ENCODE peak calls at places on chromosomes 7 and 10, in seven cellular contexts. B is transverse colon, O is kidney epithelial cell, A is HCT116, D is breast epithelium, W is AG04450, T is colonic mucosa. S is an unnamed sample.

GRCh38 chr10:71797533-71798307 is 24.4 kb upstream of the VSIR start:
- DNase-seq in D (no peak), W (no peak), T (no peak), B (no peak), A (no peak), O (no peak), S (no peak)

GRCh38 chr7:112093409-112093808 is 112.8 kb downstream of the DOCK4 start:
- DNase-seq in A (no peak), O (no peak), T (no peak), W (no peak), D (no peak), B (no peak), S (no peak)

GRCh38 chr7:98238976-98239375 is 13.1 kb downstream of the TECPR1 start:
- DNase-seq in W (no peak), O (no peak), T (no peak), B (no peak), A (no peak), D (no peak), S (no peak)

GRCh38 chr7:98211221-98211675 is at the start of gene BHLHA15:
- DNase-seq in W (no peak), D (no peak), B (peak; percentile 81), T (peak; percentile 73), O (no peak), A (no peak), S (peak; percentile 75)

GRCh38 chr10:99621454-99622246 is 1.4 kb upstream of the SLC25A28 start:
- DNase-seq in O (no peak), B (no peak), D (no peak), W (no peak), A (no peak), T (no peak), S (no peak)

GRCh38 chr10:102222798-102223197 is 3.3 kb upstream of the ELOVL3 start:
- DNase-seq in W (no peak), A (no peak), B (no peak), D (no peak), O (no peak), T (no peak), S (no peak)

GRCh38 chr7:157707983-157708720 is 371.3 kb downstream of the DNAJB6 start:
- DNase-seq in W (no peak), A (no peak), O (no peak), T (no peak), D (no peak), B (peak; percentile 1), S (no peak)

GRCh38 chr7:153422291-153423189 is 629.7 kb upstream of the DPP6 start:
- DNase-seq in D (no peak), W (no peak), T (no peak), B (no peak), A (no peak), O (no peak), S (no peak)

GRCh38 chr10:124886195-124886594 is 55.7 kb upstream of the ZRANB1 start:
- DNase-seq in B (no peak), T (no peak), A (no peak), D (no peak), W (no peak), O (no peak), S (no peak)

GRCh38 chr10:62045765-62046521 is 144.4 kb downstream of the ARID5B start:
- DNase-seq in A (no peak), W (peak; percentile 73), D (no peak), B (no peak), O (peak; percentile 72), T (no peak), S (peak; percentile 65)
- H3K4me3 ChIP-seq in A (no peak overlapping the region), W (peak overlapping the region; percentile 29), D (peak overlapping the region; percentile 35), B (peak overlapping the region; percentile 3), O (no peak overlapping the region), T (no peak overlapping the region), S (no peak overlapping the region)

GRCh38 chr10:21278491-21279216 is 246.8 kb downstream of the SKIDA1 start:
- DNase-seq in T (peak; percentile 93), O (peak; percentile 63), W (peak; percentile 84), B (peak; percentile 88), D (peak; percentile 86), A (peak; percentile 89), S (peak; percentile 96)
- TF ChIP-seq CTCF in T (peak; percentile 66), O (peak; percentile 81), W (peak; percentile 84), B (peak; percentile 73), D (peak; percentile 83), A (peak; percentile 85), S (peak; percentile 95)

DNA sequence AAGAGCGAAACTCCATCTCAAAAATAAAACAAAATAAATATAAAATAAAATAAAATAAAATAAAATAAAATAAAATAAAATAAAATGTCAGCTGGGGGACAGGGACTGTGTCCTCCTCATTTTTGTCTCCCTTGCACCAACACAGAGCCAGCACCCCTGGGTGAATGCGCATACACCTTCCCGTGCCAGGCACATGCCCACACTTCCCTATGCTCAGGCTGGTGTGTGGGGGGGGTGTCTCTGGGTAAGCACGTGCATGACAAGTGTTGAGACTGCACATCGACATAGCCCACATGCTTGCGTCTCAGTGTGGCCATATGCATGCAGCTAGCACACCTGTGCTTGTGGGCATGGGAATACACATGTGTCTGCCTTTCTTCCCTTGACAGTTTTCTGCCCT is 24.7 kb upstream of the TLX1 start:
- DNase-seq in W (no peak), B (no peak), T (no peak), D (no peak), O (no peak), A (no peak), S (no peak)
- H3K27me3 ChIP-seq in W (peaks cover 42% of the 10 kb centered on the region), B (peaks cover 73% of the 10 kb centered on the region), T (no peaks in the 10 kb centered on the region), D (no peaks in the 10 kb centered on the region), O (peaks cover 28% of the 10 kb centered on the region), A (no peaks in the 10 kb centered on the region), S (no peaks in the 10 kb centered on the region)

GRCh38 chr7:27198871-27199801 is 755 bp downstream of the HOXA13 start:
- DNase-seq in B (no peak), T (peak; percentile 39), O (no peak), D (no peak), W (no peak), A (no peak), S (no peak)
- H3K4me3 ChIP-seq in B (peak overlapping the region; percentile 57), T (peak overlapping the region; percentile 68), O (no peak overlapping the region), D (peak overlapping the region; percentile 69), W (no peak overlapping the region), A (peak overlapping the region; percentile 73), S (peak overlapping the region; percentile 59)

DNA sequence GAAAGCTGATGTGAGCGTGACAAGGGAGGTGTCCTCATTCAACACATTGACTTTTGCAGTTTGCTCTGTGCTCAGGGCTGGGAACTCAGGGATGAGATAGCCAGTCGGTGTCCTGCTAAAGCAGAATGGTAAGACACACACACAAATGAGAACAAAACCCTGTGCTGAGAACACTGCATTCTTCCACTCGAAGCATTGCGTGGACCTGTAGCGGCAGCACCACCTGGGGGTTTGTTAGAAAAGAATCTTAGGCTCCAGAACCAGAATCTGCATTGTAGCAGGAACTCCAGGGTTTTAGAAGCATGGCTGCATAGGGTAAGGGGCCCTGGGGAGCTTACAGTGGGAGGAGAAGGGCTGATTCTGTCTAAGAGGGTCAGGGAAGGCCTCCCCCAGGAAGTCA is 21.5 kb upstream of the OGDHL start:
- DNase-seq in W (no peak), A (no peak), O (no peak), B (no peak), D (no peak), T (no peak), S (peak; percentile 63)
- TF ChIP-seq CTCF in W (no peak), A (no peak), O (no peak), B (no peak), D (no peak), T (no peak), S (peak; percentile 43)

DNA sequence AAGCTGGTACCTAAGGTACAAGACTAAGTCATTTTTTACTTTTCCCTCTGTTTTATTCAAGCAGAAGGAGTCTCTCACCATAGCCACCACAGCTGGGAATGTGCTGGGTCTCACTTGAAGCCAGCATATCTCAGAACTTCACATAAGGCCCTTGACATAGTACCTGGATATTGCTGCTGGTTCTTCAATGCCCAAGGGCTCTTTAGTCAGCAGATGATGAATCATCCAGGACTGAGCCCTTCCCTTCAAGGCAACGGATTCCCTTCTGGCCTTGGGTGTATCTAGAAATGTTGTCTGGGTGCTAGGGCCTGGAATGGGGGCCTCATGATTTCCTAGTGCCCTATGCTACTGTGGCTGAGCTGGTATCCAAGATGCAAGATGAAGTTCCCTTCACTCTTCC is 93.9 kb downstream of the ADCYAP1R1 start:
- DNase-seq in B (no peak), D (no peak), T (no peak), A (no peak), O (no peak), W (no peak), S (no peak)
- H3K27me3 ChIP-seq in B (no peaks in the 10 kb centered on the region), D (no peaks in the 10 kb centered on the region), T (no peaks in the 10 kb centered on the region), A (peaks cover 8% of the 10 kb centered on the region), O (no peaks in the 10 kb centered on the region), W (no peaks in the 10 kb centered on the region), S (no peaks in the 10 kb centered on the region)

GRCh38 chr10:62049815-62050626 is 148.5 kb downstream of the ARID5B start:
- DNase-seq in B (no peak), T (no peak), O (no peak), A (no peak), D (no peak), W (no peak), S (no peak)

GRCh38 chr10:62052276-62052675 is 150.8 kb downstream of the ARID5B start:
- DNase-seq in W (no peak), D (no peak), O (no peak), B (no peak), A (no peak), T (no peak), S (no peak)

GRCh38 chr10:62050627-62050924 is 149.1 kb downstream of the ARID5B start:
- DNase-seq in D (no peak), O (no peak), A (no peak), W (no peak), T (no peak), B (no peak), S (no peak)

GRCh38 chr10:62048919-62049636 is 147.6 kb downstream of the ARID5B start:
- DNase-seq in W (peak; percentile 96), A (no peak), T (peak; percentile 80), D (peak; percentile 91), B (peak; percentile 79), O (peak; percentile 94), S (peak; percentile 91)

DNA sequence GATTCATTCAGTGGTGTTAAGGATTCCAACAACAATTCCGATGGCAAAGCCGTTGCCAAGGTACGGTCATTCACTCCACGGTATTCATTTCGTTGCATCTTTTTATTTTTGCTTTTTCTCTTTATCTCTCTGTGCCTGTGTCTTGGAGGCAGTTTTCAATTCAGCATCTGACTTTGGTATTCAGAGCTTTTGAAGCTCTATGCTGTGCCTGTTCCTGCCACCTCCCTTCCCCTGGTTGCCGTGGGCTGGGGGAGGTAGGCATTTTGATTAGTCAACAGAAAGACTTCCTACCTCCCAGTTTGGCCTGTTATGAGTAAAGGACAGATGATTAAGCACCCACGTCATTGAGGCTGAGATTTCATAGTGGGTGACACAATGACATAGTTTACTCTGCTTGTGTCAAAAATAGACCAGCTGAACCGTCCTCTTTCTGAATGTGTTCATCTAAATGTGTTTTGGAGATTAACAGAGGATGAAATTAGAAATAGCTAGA is 149.5 kb downstream of the ARID5B start:
- DNase-seq in T (no peak), A (peak; percentile 32), D (peak; percentile 73), B (peak; percentile 50), W (peak; percentile 66), O (peak; percentile 86), S (no peak)
- H3K4me3 ChIP-seq in T (peak overlapping the region; percentile 31), A (no peak overlapping the region), D (peak overlapping the region; percentile 66), B (peak overlapping the region; percentile 50), W (peak overlapping the region; percentile 94), O (peak overlapping the region; percentile 61), S (peak overlapping the region; percentile 36)

GRCh38 chr7:1585142-1585981 is 15.5 kb upstream of the PSMG3 start:
- DNase-seq in A (no peak), B (no peak), W (no peak), T (no peak), O (no peak), D (no peak), S (no peak)
- TF ChIP-seq CTCF in A (no peak), B (no peak), W (no peak), T (no peak), O (no peak), D (no peak), S (no peak)

S was measured in Caco-2.